ENCODE peak calls at places on chromosomes 2 and 18, in four cellular contexts. One of them, this sample, is unnamed.

GRCh38 chr2:139600166-139600565 is 820.0 kb upstream of the NXPH2 start:
- DNase-seq in HepG2: no peak
- DNase-seq in K562: no peak
- DNase-seq in GM12878: no peak
- DNase-seq in this sample: no peak

GRCh38 chr2:59076079-59076619 is 835.0 kb upstream of the FANCL start:
- DNase-seq in GM12878: no peak
- DNase-seq in HepG2: peak
- DNase-seq in K562: no peak
- DNase-seq in this sample: no peak

GRCh38 chr18:59823611-59824195 is 76.1 kb upstream of the PMAIP1 start:
- DNase-seq in GM12878: no peak
- DNase-seq in HepG2: peak
- DNase-seq in K562: peak
- DNase-seq in this sample: peak

GRCh38 chr2:23452853-23453420 is 68.0 kb downstream of the KLHL29 start:
- DNase-seq in GM12878: peak
- DNase-seq in K562: no peak
- DNase-seq in HepG2: no peak
- DNase-seq in this sample: no peak

GRCh38 chr2:237101118-237101979 is 15.7 kb downstream of the COPS8 start:
- DNase-seq in K562: no peak
- DNase-seq in HepG2: no peak
- DNase-seq in GM12878: no peak
- DNase-seq in this sample: no peak

GRCh38 chr2:218368621-218369153 is 12.0 kb downstream of the CATIP start:
- DNase-seq in K562: no peak
- DNase-seq in HepG2: no peak
- DNase-seq in GM12878: no peak
- DNase-seq in this sample: no peak

GRCh38 chr2:188291617-188292445 is at the start of gene GULP1:
- DNase-seq in GM12878: no peak
- DNase-seq in HepG2: peak
- DNase-seq in K562: peak
- DNase-seq in this sample: no peak

GRCh38 chr2:1971124-1971523 is 226.8 kb upstream of the PXDN start:
- DNase-seq in K562: no peak
- DNase-seq in GM12878: no peak
- DNase-seq in HepG2: no peak
- DNase-seq in this sample: no peak

GRCh38 chr2:70898363-70899240 is 37.1 kb upstream of the ATP6V1B1 start:
- DNase-seq in K562: no peak
- DNase-seq in GM12878: no peak
- DNase-seq in HepG2: no peak
- DNase-seq in this sample: no peak

GRCh38 chr2:23390152-23390551 is 5.2 kb downstream of the KLHL29 start:
- DNase-seq in GM12878: no peak
- DNase-seq in K562: no peak
- DNase-seq in HepG2: no peak
- DNase-seq in this sample: no peak

GRCh38 chr2:237465515-237466227 is 21.4 kb upstream of the MLPH start:
- DNase-seq in HepG2: no peak
- DNase-seq in K562: no peak
- DNase-seq in GM12878: no peak
- DNase-seq in this sample: peak

GRCh38 chr2:46277470-46278190 is 19.6 kb upstream of the EPAS1 start:
- DNase-seq in HepG2: peak
- DNase-seq in GM12878: no peak
- DNase-seq in K562: no peak
- DNase-seq in this sample: no peak

GRCh38 chr2:181393472-181393871 is 63.7 kb upstream of the ITGA4 start:
- DNase-seq in HepG2: peak
- DNase-seq in GM12878: no peak
- DNase-seq in K562: no peak
- DNase-seq in this sample: peak

GRCh38 chr18:53234610-53235009 is 894.6 kb downstream of the DCC start:
- DNase-seq in GM12878: no peak
- DNase-seq in K562: no peak
- DNase-seq in HepG2: no peak
- DNase-seq in this sample: no peak

GRCh38 chr2:12716250-12717190 is at the start of gene TRIB2:
- DNase-seq in HepG2: peak
- DNase-seq in GM12878: no peak
- DNase-seq in K562: peak
- DNase-seq in this sample: peak

GRCh38 chr18:11391636-11392035 is 217.8 kb upstream of the SLC35G4 start:
- DNase-seq in K562: no peak
- DNase-seq in HepG2: no peak
- DNase-seq in GM12878: no peak
- DNase-seq in this sample: no peak

GRCh38 chr2:45466045-45466444 is 145.0 kb downstream of the SRBD1 start:
- DNase-seq in K562: no peak
- DNase-seq in GM12878: no peak
- DNase-seq in HepG2: no peak
- DNase-seq in this sample: no peak

GRCh38 chr2:203782262-203782976 is 76.0 kb downstream of the CD28 start:
- DNase-seq in K562: peak
- DNase-seq in GM12878: no peak
- DNase-seq in HepG2: peak
- DNase-seq in this sample: peak

GRCh38 chr18:12478269-12479057 is 70.7 kb downstream of the PRELID3A start:
- DNase-seq in HepG2: no peak
- DNase-seq in K562: no peak
- DNase-seq in GM12878: no peak
- DNase-seq in this sample: no peak

GRCh38 chr2:231007159-231008045 is 11.5 kb downstream of the SPATA3 start:
- DNase-seq in K562: no peak
- DNase-seq in HepG2: peak
- DNase-seq in GM12878: no peak
- DNase-seq in this sample: no peak

GRCh38 chr2:42974697-42975357 is 182.4 kb upstream of the HAAO start:
- DNase-seq in GM12878: no peak
- DNase-seq in K562: peak
- DNase-seq in HepG2: peak
- DNase-seq in this sample: peak

GRCh38 chr18:6920099-6920955 is 190.8 kb downstream of the ARHGAP28 start:
- DNase-seq in GM12878: no peak
- DNase-seq in K562: peak
- DNase-seq in HepG2: peak
- DNase-seq in this sample: no peak
- TF ChIP-seq CEBPB in GM12878: no peak
- TF ChIP-seq CEBPB in K562: no peak
- TF ChIP-seq CEBPB in HepG2: no peak
- TF ChIP-seq CEBPB in this sample: no peak

DNA sequence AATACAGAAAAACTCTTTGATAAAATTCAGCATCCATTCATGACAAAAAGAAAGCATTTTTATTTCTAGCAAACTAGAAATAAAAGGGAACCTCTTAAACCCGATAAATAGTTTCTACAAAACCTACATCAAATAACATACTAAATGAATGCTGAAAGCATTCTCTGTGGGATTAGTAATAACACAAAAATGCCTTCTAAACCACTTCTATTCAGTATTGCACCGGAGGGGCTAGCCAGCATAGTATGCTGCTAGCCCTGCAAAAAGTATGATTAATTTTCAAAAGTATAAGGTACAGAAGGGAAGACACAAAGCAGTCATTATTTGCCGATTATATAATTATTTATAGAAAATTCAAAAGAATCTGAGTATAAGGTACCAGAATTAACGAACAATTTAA is 145.2 kb downstream of the DTNB start:
- DNase-seq in HepG2: no peak
- DNase-seq in K562: no peak
- DNase-seq in GM12878: no peak
- DNase-seq in this sample: no peak
- TF ChIP-seq SP1 in HepG2: no peak
- TF ChIP-seq SP1 in K562: no peak
- TF ChIP-seq SP1 in GM12878: no peak
- TF ChIP-seq SP1 in this sample: no peak

DNA sequence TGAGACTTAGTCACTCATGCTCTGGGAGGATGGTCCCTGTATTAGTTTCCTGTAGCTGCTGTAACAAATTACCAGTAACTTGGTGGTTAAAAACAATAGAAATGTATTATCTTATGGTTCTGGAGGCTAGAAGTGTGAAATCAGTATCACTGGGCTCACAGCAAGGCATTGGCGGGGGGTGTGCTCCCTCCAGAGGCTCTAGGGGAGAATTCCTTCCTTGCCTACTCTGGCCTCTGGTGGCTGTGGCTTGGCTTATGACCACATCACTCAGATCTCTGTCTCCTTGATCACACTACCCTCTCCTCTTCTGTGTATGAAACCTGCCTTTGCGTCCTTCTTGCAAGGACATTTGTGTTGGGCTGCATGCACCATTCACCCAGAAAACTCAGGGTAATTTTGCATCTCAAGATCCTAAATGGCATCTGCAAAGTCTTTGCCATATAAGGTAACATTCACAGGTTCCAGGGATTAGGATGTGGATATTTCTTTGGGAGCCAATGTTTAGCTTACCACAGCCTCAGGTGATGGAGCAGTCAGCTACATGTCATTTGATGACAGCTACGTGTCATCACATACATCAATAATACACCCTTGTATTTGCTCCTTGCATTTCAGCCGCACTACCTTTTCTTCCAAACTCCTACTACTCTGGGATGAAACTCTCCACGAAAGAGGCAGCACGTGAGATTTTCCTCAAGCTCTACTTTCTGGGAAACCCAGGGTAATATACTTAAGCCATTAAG is 49.6 kb upstream of the POU3F3 start:
- DNase-seq in HepG2: no peak
- DNase-seq in K562: no peak
- DNase-seq in GM12878: no peak
- DNase-seq in this sample: no peak
- TF ChIP-seq CTCF in HepG2: peak
- TF ChIP-seq CTCF in K562: peak
- TF ChIP-seq CTCF in GM12878: no peak
- TF ChIP-seq CTCF in this sample: no peak

DNA sequence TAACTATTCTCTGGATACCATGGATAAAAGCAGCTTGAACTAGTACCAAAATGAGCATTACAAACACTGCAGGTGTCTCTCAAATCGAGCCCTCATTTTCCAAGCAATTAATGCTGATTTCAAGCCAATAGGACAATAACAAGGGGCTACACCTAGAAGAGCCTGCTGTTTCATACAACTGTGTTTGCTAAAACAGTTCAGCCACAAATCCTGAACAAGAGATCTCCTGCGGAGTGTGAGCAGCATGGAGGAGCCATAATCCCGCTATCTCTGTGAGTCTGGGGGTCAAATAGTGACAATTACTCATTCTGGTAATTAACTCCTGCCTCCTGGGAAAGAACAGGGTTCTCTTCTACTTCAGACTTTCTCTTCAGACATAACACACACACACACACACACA is 507.5 kb downstream of the PID1 start:
- DNase-seq in HepG2: no peak
- DNase-seq in K562: no peak
- DNase-seq in GM12878: no peak
- DNase-seq in this sample: no peak
- TF ChIP-seq CEBPB in HepG2: no peak
- TF ChIP-seq CEBPB in K562: no peak
- TF ChIP-seq CEBPB in GM12878: no peak
- TF ChIP-seq CEBPB in this sample: no peak

DNA sequence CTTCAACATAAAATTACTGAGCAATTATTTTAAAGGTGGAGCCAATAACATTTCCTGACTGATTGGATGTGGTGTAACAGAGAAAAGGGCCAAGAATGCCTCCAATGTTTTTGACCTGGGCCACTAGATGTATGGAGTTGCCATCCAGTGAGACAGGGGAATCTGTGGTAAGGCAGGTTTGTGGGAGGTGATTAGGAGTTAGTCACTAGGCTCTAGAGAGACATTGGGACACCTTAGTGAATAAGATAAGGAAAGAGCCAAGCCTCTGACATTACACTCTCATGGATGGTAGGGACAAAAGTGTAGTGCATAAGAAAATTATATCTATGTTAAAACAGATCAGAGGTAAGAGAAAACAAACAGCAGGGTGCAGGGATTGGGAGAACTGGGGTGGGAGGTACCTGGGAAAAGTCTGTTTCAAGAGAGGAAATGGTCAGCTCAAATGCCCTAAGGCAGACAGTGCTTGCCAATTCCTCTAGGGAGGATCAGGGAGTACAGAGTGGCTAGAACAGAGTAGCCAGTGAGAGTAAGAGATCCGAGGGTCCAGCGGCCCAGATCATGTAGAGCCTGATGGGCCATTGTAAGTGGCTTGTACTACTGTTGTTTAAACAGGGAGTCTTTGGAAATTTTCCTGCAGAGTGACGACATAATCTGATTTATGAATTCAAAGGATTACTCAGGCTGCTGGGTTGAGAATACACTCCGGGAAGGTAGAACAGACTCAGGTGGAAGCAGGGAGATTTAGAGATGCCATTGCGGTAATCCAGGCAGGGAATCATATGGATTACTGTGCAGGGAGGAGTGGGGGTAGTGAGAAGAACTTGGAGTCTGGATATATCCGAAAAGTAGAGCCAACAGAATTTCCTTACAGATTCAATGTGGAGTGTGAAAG is 45.7 kb upstream of the CUL3 start:
- DNase-seq in K562: no peak
- DNase-seq in HepG2: no peak
- DNase-seq in GM12878: no peak
- DNase-seq in this sample: no peak
- TF ChIP-seq SP1 in K562: no peak
- TF ChIP-seq SP1 in HepG2: no peak
- TF ChIP-seq SP1 in GM12878: no peak
- TF ChIP-seq SP1 in this sample: no peak

DNA sequence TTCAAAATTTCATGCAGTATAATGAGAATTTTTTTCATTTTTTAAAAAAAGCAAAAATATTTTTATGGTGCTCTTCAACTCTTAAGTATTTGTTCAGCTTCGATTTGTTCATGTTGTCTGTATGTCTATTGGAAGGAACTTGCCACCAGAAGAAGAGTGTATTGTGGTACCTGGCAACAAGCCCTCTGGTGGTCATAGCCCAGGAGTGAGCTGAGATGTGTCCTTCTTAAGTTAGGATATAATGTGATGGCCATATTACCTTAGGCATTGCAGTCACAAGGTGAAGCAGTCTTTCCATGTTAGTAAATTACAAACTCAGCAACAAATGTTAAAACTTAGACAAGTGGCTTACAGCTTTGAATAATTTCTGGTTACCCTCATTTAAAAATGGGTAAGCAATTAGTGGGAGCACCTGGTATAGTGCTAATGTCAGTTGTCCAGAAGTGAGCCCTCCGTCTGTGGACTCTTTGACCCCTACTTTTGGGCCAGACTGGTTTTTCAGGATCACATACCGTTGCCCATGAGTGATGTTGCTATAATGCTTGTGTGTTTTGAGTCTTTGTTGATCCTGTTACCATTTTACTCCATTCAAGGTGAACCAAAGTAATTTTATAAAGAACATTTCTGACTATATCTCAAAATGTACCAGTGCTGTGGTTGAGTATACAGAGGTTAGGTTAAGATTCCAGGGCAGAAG is 57.4 kb downstream of the MYO1B start:
- DNase-seq in HepG2: peak
- DNase-seq in GM12878: no peak
- DNase-seq in K562: no peak
- DNase-seq in this sample: peak
- TF ChIP-seq CTCF in HepG2: peak
- TF ChIP-seq CTCF in GM12878: peak
- TF ChIP-seq CTCF in K562: peak
- TF ChIP-seq CTCF in this sample: peak